ENCODE peak calls at places on chromosome 15, in seven cellular contexts. U, T, B, C, W, R and Z are unnamed samples.

GRCh38 chr15:40010681-40011080 is 28.3 kb downstream of the SRP14 start:
- DNase-seq in T (no peak), B (no peak), C (no peak), U (no peak), R (no peak), W (no peak), Z (no peak)

GRCh38 chr15:41241251-41241964 is 10.3 kb downstream of the CHP1 start:
- DNase-seq in W (no peak), U (no peak), B (peak), T (no peak), C (no peak), R (peak), Z (no peak)

GRCh38 chr15:48925714-48926223 is 38.0 kb downstream of the SHC4 start:
- DNase-seq in R (no peak), U (no peak), W (no peak), C (no peak), T (no peak), B (no peak), Z (peak)

GRCh38 chr15:55194246-55194645 is 2.5 kb downstream of the RSL24D1 start:
- DNase-seq in B (no peak), T (no peak), C (no peak), W (no peak), U (no peak), R (no peak), Z (no peak)

GRCh38 chr15:34206016-34206415 is 3.9 kb downstream of the KATNBL1 start:
- DNase-seq in T (no peak), W (no peak), U (no peak), B (no peak), C (no peak), R (no peak), Z (no peak)

GRCh38 chr15:80693682-80694623 is 1.2 kb upstream of the ABHD17C start:
- DNase-seq in T (no peak), C (no peak), B (no peak), W (no peak), R (no peak), U (no peak), Z (no peak)

GRCh38 chr15:47609693-47610092 is 107.6 kb upstream of the SEMA6D start:
- DNase-seq in U (no peak), R (no peak), B (no peak), T (no peak), W (no peak), C (no peak), Z (no peak)

GRCh38 chr15:42385980-42386695 is 26.8 kb downstream of the CAPN3 start:
- DNase-seq in T (no peak), B (no peak), R (no peak), W (no peak), C (no peak), U (no peak), Z (no peak)

GRCh38 chr15:68676011-68676605 is 97.3 kb downstream of the CORO2B start:
- DNase-seq in B (no peak), R (no peak), W (no peak), C (no peak), U (no peak), T (no peak), Z (no peak)

GRCh38 chr15:48718646-48719045 is 73.1 kb upstream of the FBN1 start:
- DNase-seq in C (no peak), R (no peak), W (no peak), T (no peak), U (no peak), B (no peak), Z (no peak)

GRCh38 chr15:29424118-29424517 is 154.5 kb upstream of the NSMCE3 start:
- DNase-seq in W (no peak), C (no peak), T (no peak), B (no peak), U (no peak), R (no peak), Z (no peak)

GRCh38 chr15:73964736-73965093 is 27.4 kb downstream of the STOML1 start:
- DNase-seq in C (peak), R (peak), B (peak), T (peak), W (peak), U (peak), Z (peak)

GRCh38 chr15:72507402-72507801 is 33.3 kb downstream of the ARIH1 start:
- DNase-seq in T (no peak), U (no peak), C (no peak), W (no peak), B (no peak), R (no peak), Z (no peak)

GRCh38 chr15:24659622-24660021 is 16.0 kb upstream of the NPAP1 start:
- DNase-seq in C (no peak), W (no peak), B (no peak), T (no peak), U (no peak), R (no peak), Z (no peak)

GRCh38 chr15:42148808-42149492 is 7.5 kb downstream of the PLA2G4F start:
- DNase-seq in W (no peak), B (no peak), R (no peak), U (no peak), C (no peak), T (no peak), Z (no peak)

GRCh38 chr15:29376580-29376979 is 107.0 kb upstream of the NSMCE3 start:
- DNase-seq in R (no peak), T (no peak), W (no peak), U (no peak), B (no peak), C (no peak), Z (no peak)

GRCh38 chr15:75731248-75732100 is 18.8 kb upstream of the CSPG4 start:
- DNase-seq in C (no peak), R (peak), B (no peak), T (no peak), W (no peak), U (peak), Z (no peak)

GRCh38 chr15:37130356-37130755 is 30.0 kb upstream of the MEIS2 start:
- DNase-seq in W (no peak), R (no peak), U (no peak), T (no peak), B (no peak), C (no peak), Z (no peak)

GRCh38 chr15:69222002-69222474 is 61.6 kb downstream of the GLCE start:
- DNase-seq in B (no peak), W (no peak), C (no peak), R (no peak), T (no peak), U (no peak), Z (no peak)

GRCh38 chr15:78007211-78007956 is 70.1 kb downstream of the TBC1D2B start:
- DNase-seq in R (no peak), B (no peak), W (no peak), T (no peak), C (no peak), U (no peak), Z (no peak)

GRCh38 chr15:40047413-40048154 is 8.6 kb upstream of the SRP14 start:
- DNase-seq in C (peak), T (peak), R (no peak), B (no peak), U (peak), W (no peak), Z (peak)

GRCh38 chr15:91706366-91707032 is 147.0 kb upstream of the SLCO3A1 start:
- DNase-seq in T (peak), W (peak), B (peak), U (peak), R (peak), C (peak), Z (peak)

GRCh38 chr15:38536201-38536676 is 28.4 kb downstream of the RASGRP1 start:
- DNase-seq in W (no peak), T (no peak), U (no peak), B (no peak), R (no peak), C (no peak), Z (no peak)

GRCh38 chr15:40986820-40987219 is 33.5 kb downstream of the CHAC1 start:
- DNase-seq in W (no peak), R (no peak), C (no peak), U (no peak), B (no peak), T (no peak), Z (no peak)

GRCh38 chr15:95127356-95127755 is 896.0 kb downstream of the MCTP2 start:
- DNase-seq in W (no peak), U (no peak), T (no peak), B (no peak), R (no peak), C (no peak), Z (no peak)

GRCh38 chr15:33988384-33988783 is 20.1 kb downstream of the CHRM5 start:
- DNase-seq in R (no peak), C (no peak), B (no peak), T (no peak), W (no peak), U (no peak), Z (no peak)

GRCh38 chr15:83793069-83793468 is 139.1 kb downstream of the ADAMTSL3 start:
- DNase-seq in C (no peak), B (no peak), U (no peak), R (no peak), T (no peak), W (no peak), Z (no peak)